ENCODE peak calls at places on chromosome 11, in four cellular contexts. One of them, this sample, is unnamed.

GRCh38 chr11:48307760-48308386 is 1.9 kb downstream of the OR4S1 start:
- DNase-seq in GM12878: no peak
- DNase-seq in HepG2: peak
- DNase-seq in SK-N-SH: peak
- DNase-seq in this sample: peak

GRCh38 chr11:19436932-19437331 is 196.2 kb upstream of the E2F8 start:
- DNase-seq in SK-N-SH: no peak
- DNase-seq in GM12878: no peak
- DNase-seq in HepG2: no peak
- DNase-seq in this sample: no peak

GRCh38 chr11:88555018-88555828 is 217.7 kb upstream of the CTSC start:
- DNase-seq in HepG2: no peak
- DNase-seq in GM12878: no peak
- DNase-seq in SK-N-SH: no peak
- DNase-seq in this sample: no peak

GRCh38 chr11:8766043-8766992 is 83.7 kb downstream of the RPL27A start:
- DNase-seq in SK-N-SH: no peak
- DNase-seq in GM12878: no peak
- DNase-seq in HepG2: no peak
- DNase-seq in this sample: no peak

GRCh38 chr11:61076506-61077304 is 25.6 kb upstream of the CD5 start:
- DNase-seq in GM12878: no peak
- DNase-seq in HepG2: no peak
- DNase-seq in SK-N-SH: no peak
- DNase-seq in this sample: no peak

GRCh38 chr11:104323841-104324240 is 159.9 kb upstream of the PDGFD start:
- DNase-seq in GM12878: no peak
- DNase-seq in HepG2: no peak
- DNase-seq in SK-N-SH: no peak
- DNase-seq in this sample: no peak

GRCh38 chr11:94002226-94002625 is 18.9 kb upstream of the HEPHL1 start:
- DNase-seq in HepG2: no peak
- DNase-seq in SK-N-SH: no peak
- DNase-seq in GM12878: no peak
- DNase-seq in this sample: no peak

GRCh38 chr11:121899534-121899933 is 216.5 kb downstream of the BLID start:
- DNase-seq in SK-N-SH: no peak
- DNase-seq in GM12878: no peak
- DNase-seq in HepG2: no peak
- DNase-seq in this sample: no peak

GRCh38 chr11:130908770-130909625 is 7.3 kb downstream of the SNX19 start:
- DNase-seq in HepG2: no peak
- DNase-seq in SK-N-SH: no peak
- DNase-seq in GM12878: no peak
- DNase-seq in this sample: no peak

GRCh38 chr11:8777907-8778767 is 95.5 kb downstream of the RPL27A start:
- DNase-seq in SK-N-SH: no peak
- DNase-seq in HepG2: no peak
- DNase-seq in GM12878: no peak
- DNase-seq in this sample: no peak

GRCh38 chr11:281486-282161 is 3.4 kb downstream of the NLRP6 start:
- DNase-seq in HepG2: no peak
- DNase-seq in SK-N-SH: peak
- DNase-seq in GM12878: no peak
- DNase-seq in this sample: no peak

GRCh38 chr11:64409707-64410395 is 50.9 kb downstream of the RPS6KA4 start:
- DNase-seq in HepG2: no peak
- DNase-seq in SK-N-SH: no peak
- DNase-seq in GM12878: no peak
- DNase-seq in this sample: no peak

GRCh38 chr11:113675003-113675471 is 31.1 kb downstream of the TMPRSS5 start:
- DNase-seq in SK-N-SH: no peak
- DNase-seq in HepG2: no peak
- DNase-seq in GM12878: peak
- DNase-seq in this sample: no peak

GRCh38 chr11:71936825-71937224 is 8.0 kb downstream of the RNF121 start:
- DNase-seq in SK-N-SH: peak
- DNase-seq in GM12878: no peak
- DNase-seq in HepG2: no peak
- DNase-seq in this sample: no peak

GRCh38 chr11:19910931-19911330 is 198.3 kb downstream of the NAV2 start:
- DNase-seq in SK-N-SH: no peak
- DNase-seq in HepG2: peak
- DNase-seq in GM12878: no peak
- DNase-seq in this sample: no peak

GRCh38 chr11:210122-210802 is 2.8 kb downstream of the RIC8A start:
- DNase-seq in GM12878: no peak
- DNase-seq in SK-N-SH: no peak
- DNase-seq in HepG2: no peak
- DNase-seq in this sample: no peak

GRCh38 chr11:134728186-134728585 is 316.1 kb upstream of the B3GAT1 start:
- DNase-seq in GM12878: no peak
- DNase-seq in SK-N-SH: no peak
- DNase-seq in HepG2: no peak
- DNase-seq in this sample: no peak

GRCh38 chr11:106159846-106160245 is 82.4 kb downstream of the AASDHPPT start:
- DNase-seq in HepG2: no peak
- DNase-seq in SK-N-SH: no peak
- DNase-seq in GM12878: no peak
- DNase-seq in this sample: no peak

GRCh38 chr11:105553015-105553414 is 56.9 kb upstream of the GRIA4 start:
- DNase-seq in GM12878: no peak
- DNase-seq in HepG2: no peak
- DNase-seq in SK-N-SH: no peak
- DNase-seq in this sample: no peak

GRCh38 chr11:82718307-82718706 is 15.4 kb downstream of the FAM181B start:
- DNase-seq in GM12878: no peak
- DNase-seq in SK-N-SH: peak
- DNase-seq in HepG2: peak
- DNase-seq in this sample: peak

GRCh38 chr11:64207247-64208085 is 945 bp downstream of the FERMT3 start:
- DNase-seq in HepG2: no peak
- DNase-seq in SK-N-SH: peak
- DNase-seq in GM12878: peak
- DNase-seq in this sample: peak

GRCh38 chr11:36333468-36333867 is 37.4 kb downstream of the PRR5L start:
- DNase-seq in SK-N-SH: no peak
- DNase-seq in GM12878: no peak
- DNase-seq in HepG2: no peak
- DNase-seq in this sample: no peak

GRCh38 chr11:64081663-64082442 is 46.1 kb downstream of the FLRT1 start:
- DNase-seq in GM12878: no peak
- DNase-seq in HepG2: no peak
- DNase-seq in SK-N-SH: no peak
- DNase-seq in this sample: no peak

GRCh38 chr11:26993965-26994446 is at the start of gene FIBIN:
- DNase-seq in HepG2: no peak
- DNase-seq in GM12878: no peak
- DNase-seq in SK-N-SH: no peak
- DNase-seq in this sample: no peak

GRCh38 chr11:121672630-121673487 is 220.1 kb upstream of the SORL1-AS1 start:
- DNase-seq in GM12878: no peak
- DNase-seq in SK-N-SH: peak
- DNase-seq in HepG2: no peak
- DNase-seq in this sample: no peak

GRCh38 chr11:122165972-122166371 is 50.0 kb upstream of the BLID start:
- DNase-seq in GM12878: no peak
- DNase-seq in SK-N-SH: no peak
- DNase-seq in HepG2: no peak
- DNase-seq in this sample: no peak

GRCh38 chr11:119319136-119319701 is 2.3 kb upstream of the MCAM start:
- DNase-seq in GM12878: no peak
- DNase-seq in HepG2: no peak
- DNase-seq in SK-N-SH: no peak
- DNase-seq in this sample: no peak

DNA sequence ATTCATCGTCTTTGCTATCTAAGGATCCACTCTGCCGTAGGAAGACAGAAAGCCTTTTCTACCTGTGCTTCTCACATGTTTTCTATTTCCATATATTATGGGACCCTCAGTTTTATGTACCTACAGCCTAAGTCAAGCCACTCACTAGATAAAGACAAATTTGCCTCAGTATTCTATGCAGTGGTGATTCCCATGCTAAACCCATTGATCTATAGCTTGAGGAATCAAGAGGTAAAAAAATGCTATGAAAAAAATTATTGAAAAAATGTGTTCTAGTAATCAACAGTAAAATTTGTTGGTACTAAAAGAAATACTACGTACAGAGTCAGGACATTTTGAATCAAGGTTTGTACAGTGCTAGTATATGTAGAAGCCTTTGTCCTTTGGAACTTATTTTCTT is 18.1 kb upstream of the OR5AL1 start:
- DNase-seq in GM12878: no peak
- DNase-seq in SK-N-SH: no peak
- DNase-seq in HepG2: no peak
- DNase-seq in this sample: no peak
- TF ChIP-seq GABPA in GM12878: no peak
- TF ChIP-seq GABPA in SK-N-SH: no peak
- TF ChIP-seq GABPA in HepG2: no peak
- TF ChIP-seq GABPA in this sample: no peak

DNA sequence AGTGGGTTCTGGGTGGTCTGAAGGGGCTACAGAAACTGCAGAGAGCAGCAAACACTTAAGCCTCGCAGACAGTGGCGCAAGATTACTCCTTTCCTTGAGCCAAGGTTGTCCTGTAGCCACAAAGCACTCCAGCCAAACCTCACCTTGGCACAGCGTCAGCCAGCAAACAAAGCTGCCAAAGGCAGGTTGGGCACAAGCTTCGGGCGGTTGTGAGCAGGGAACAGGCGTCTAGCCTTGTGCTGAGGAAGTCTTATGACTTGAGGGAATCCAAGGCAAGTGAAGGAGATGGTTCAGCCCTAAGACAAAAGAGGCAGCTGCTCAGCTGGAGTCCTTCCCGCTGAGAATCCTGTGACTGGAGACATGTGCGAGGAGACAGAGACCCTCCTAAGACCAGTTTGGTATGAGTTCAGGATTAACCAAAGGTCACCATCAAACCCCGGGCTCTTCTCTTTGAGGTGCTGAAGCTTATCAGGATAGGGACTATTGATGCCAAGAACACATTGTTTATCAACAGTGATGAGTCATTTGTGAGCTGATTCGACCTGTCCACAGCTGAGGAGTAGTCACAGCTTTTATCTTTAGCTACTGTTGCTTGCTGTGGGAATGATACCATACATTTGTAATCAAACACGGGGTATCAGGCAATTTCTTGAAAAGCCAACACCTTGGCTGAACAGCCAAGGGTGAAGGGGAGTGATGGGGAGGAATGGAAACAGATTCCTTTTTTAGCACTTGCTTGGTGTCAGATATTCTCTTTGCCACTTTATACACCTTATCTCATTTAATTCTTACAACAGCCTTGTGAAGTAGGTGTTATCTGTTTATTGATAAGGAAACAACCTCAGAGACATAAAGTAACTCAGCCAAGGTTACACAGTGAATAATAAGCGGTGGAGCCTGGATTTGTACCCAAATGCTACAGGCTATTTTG is 4.6 kb downstream of the ADM start:
- DNase-seq in GM12878: no peak
- DNase-seq in SK-N-SH: no peak
- DNase-seq in HepG2: peak
- DNase-seq in this sample: peak
- TF ChIP-seq POLR2AphosphoS5 in GM12878: no peak
- TF ChIP-seq POLR2AphosphoS5 in SK-N-SH: no peak
- TF ChIP-seq POLR2AphosphoS5 in HepG2: no peak
- TF ChIP-seq POLR2AphosphoS5 in this sample: no peak

DNA sequence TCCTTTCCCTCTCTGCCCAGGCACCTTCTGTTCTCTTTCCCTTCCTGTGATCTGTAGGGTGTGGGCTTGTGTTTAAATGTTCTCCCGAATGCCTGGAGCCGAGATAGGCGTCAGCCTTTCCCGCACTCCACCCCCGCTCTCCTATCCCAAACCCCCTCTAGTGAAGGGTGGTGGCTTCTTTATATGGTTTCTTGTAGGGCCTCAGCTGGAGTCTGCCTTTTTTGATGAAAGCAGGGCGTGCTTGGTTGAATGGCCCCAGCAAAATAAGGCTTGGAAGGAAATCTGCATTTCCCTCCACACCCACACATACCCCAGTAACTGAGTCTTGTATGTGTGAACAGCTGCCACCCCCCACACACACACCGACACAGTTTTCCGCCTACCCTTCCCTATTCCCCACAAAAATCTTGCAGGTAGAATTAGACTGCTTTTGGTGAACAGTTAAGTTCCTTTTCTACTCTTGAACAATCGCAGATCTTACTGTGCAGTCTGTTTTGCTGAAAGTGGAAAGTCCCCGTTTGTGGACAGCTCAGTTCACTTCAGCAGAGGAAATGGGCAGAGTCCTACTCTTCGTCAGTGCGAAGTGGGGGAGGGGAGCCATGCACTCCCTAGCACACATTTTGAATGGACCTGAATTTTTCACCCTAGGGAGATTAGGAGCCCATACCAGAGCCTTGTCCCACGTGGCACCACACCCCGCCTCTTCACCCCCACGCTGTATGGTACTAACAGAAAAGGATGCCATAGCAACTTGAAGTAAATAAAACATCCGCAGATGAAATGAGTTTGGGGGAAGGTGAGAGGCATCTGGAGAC is 25.5 kb upstream of the GRK2 start:
- DNase-seq in GM12878: peak
- DNase-seq in SK-N-SH: peak
- DNase-seq in HepG2: peak
- DNase-seq in this sample: peak
- TF ChIP-seq FOXM1 in GM12878: no peak
- TF ChIP-seq FOXM1 in SK-N-SH: no peak
- TF ChIP-seq FOXM1 in HepG2: no peak
- TF ChIP-seq FOXM1 in this sample: no peak

GRCh38 chr11:6498121-6498520 is 1.0 kb downstream of the DNHD1 start:
- DNase-seq in GM12878: no peak
- DNase-seq in HepG2: no peak
- DNase-seq in SK-N-SH: no peak
- DNase-seq in this sample: no peak
- TF ChIP-seq GABPA in GM12878: no peak
- TF ChIP-seq GABPA in HepG2: no peak
- TF ChIP-seq GABPA in SK-N-SH: no peak
- TF ChIP-seq GABPA in this sample: no peak

DNA sequence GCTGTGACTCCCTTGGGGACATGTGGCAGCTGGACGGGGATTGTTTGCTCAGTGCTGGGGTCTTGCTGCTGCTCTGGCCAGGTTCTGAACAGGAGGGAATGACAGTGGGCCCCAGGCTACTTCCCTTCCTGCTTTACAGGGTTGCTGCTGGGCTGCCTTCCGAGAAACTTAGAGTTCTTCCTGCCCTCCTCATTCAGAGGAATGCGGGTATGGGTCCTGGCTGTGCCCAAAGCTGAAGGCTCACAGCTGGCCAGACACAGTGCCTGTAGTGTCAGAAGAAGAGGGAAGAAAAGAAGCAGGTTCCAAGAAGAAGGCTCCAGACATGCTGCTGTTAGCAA is 108.3 kb upstream of the PARVA start:
- DNase-seq in GM12878: no peak
- DNase-seq in SK-N-SH: peak
- DNase-seq in HepG2: no peak
- DNase-seq in this sample: no peak
- TF ChIP-seq POLR2AphosphoS5 in GM12878: no peak
- TF ChIP-seq POLR2AphosphoS5 in SK-N-SH: peak
- TF ChIP-seq POLR2AphosphoS5 in HepG2: no peak
- TF ChIP-seq POLR2AphosphoS5 in this sample: no peak

GRCh38 chr11:112511906-112512305 is 251.2 kb upstream of the PLET1 start:
- DNase-seq in GM12878: no peak
- DNase-seq in HepG2: no peak
- DNase-seq in SK-N-SH: no peak
- DNase-seq in this sample: no peak
- TF ChIP-seq FOXM1 in GM12878: no peak
- TF ChIP-seq FOXM1 in HepG2: no peak
- TF ChIP-seq FOXM1 in SK-N-SH: no peak
- TF ChIP-seq FOXM1 in this sample: no peak

GRCh38 chr11:111841370-111842053 is 29.9 kb downstream of the ALG9 start:
- DNase-seq in HepG2: peak
- DNase-seq in GM12878: peak
- DNase-seq in SK-N-SH: peak
- DNase-seq in this sample: peak
- TF ChIP-seq GABPA in HepG2: no peak
- TF ChIP-seq GABPA in GM12878: no peak
- TF ChIP-seq GABPA in SK-N-SH: no peak
- TF ChIP-seq GABPA in this sample: no peak

This sample was measured in K562.